ENCODE peak calls at places on chromosomes 12 and 14, in six cellular contexts. One of them, this sample, is unnamed.

GRCh38 chr12:116590561-116590960 is 31.4 kb downstream of the MAP1LC3B2 start:
- DNase-seq in bronchial epithelial cell: no peak
- DNase-seq in pancreas: no peak
- DNase-seq in NCI-H1436: no peak
- DNase-seq in body of pancreas: no peak
- DNase-seq in hippocampal formation: no peak
- DNase-seq in this sample: no peak

GRCh38 chr12:62760779-62761178 is 174.2 kb downstream of the PPM1H start:
- DNase-seq in hippocampal formation: no peak
- DNase-seq in pancreas: no peak
- DNase-seq in bronchial epithelial cell: no peak
- DNase-seq in body of pancreas: no peak
- DNase-seq in NCI-H1436: no peak
- DNase-seq in this sample: no peak

GRCh38 chr14:103185051-103186027 is 62.1 kb downstream of the TNFAIP2 start:
- DNase-seq in bronchial epithelial cell: peak
- DNase-seq in pancreas: no peak
- DNase-seq in hippocampal formation: no peak
- DNase-seq in body of pancreas: no peak
- DNase-seq in NCI-H1436: peak
- DNase-seq in this sample: no peak

GRCh38 chr14:30737916-30738315 is 115.8 kb downstream of the SCFD1 start:
- DNase-seq in bronchial epithelial cell: no peak
- DNase-seq in hippocampal formation: no peak
- DNase-seq in pancreas: no peak
- DNase-seq in NCI-H1436: no peak
- DNase-seq in body of pancreas: no peak
- DNase-seq in this sample: no peak

GRCh38 chr14:77265561-77266335 is 5.3 kb downstream of the NGB start:
- DNase-seq in hippocampal formation: no peak
- DNase-seq in pancreas: no peak
- DNase-seq in bronchial epithelial cell: no peak
- DNase-seq in body of pancreas: no peak
- DNase-seq in NCI-H1436: no peak
- DNase-seq in this sample: no peak

GRCh38 chr12:47071241-47071852 is 8.1 kb upstream of the PCED1B start:
- DNase-seq in pancreas: no peak
- DNase-seq in hippocampal formation: no peak
- DNase-seq in body of pancreas: no peak
- DNase-seq in NCI-H1436: peak
- DNase-seq in bronchial epithelial cell: no peak
- DNase-seq in this sample: no peak

GRCh38 chr12:93297032-93297431 is 80.7 kb upstream of the NUDT4 start:
- DNase-seq in bronchial epithelial cell: no peak
- DNase-seq in NCI-H1436: no peak
- DNase-seq in body of pancreas: no peak
- DNase-seq in hippocampal formation: no peak
- DNase-seq in pancreas: no peak
- DNase-seq in this sample: no peak

GRCh38 chr12:89593233-89593632 is 67.4 kb upstream of the POC1B start:
- DNase-seq in bronchial epithelial cell: no peak
- DNase-seq in hippocampal formation: no peak
- DNase-seq in pancreas: no peak
- DNase-seq in body of pancreas: no peak
- DNase-seq in NCI-H1436: no peak
- DNase-seq in this sample: no peak

GRCh38 chr14:61466249-61466904 is 145.0 kb downstream of the PRKCH start:
- DNase-seq in body of pancreas: peak
- DNase-seq in NCI-H1436: no peak
- DNase-seq in hippocampal formation: no peak
- DNase-seq in pancreas: no peak
- DNase-seq in bronchial epithelial cell: peak
- DNase-seq in this sample: peak

GRCh38 chr12:66048843-66049537 is 81.6 kb downstream of the LLPH start:
- DNase-seq in NCI-H1436: no peak
- DNase-seq in hippocampal formation: no peak
- DNase-seq in bronchial epithelial cell: peak
- DNase-seq in pancreas: no peak
- DNase-seq in body of pancreas: no peak
- DNase-seq in this sample: no peak